ENCODE peak calls at places on chromosomes 3 and 15, in six cellular contexts. V is GM06990, L is stomach, E is glutamatergic neuron, B is heart right ventricle, Z is foreskin fibroblast. N is an unnamed sample.

GRCh38 chr3:52230889-52231499 is 5.5 kb upstream of the TLR9 start:
- DNase-seq in V (no peak), L (no peak), E (no peak), B (no peak), Z (no peak), N (no peak)

GRCh38 chr3:25532763-25533162 is 104.7 kb downstream of the RARB start:
- DNase-seq in V (no peak), L (peak; percentile 28), E (peak; percentile 22), B (no peak), Z (no peak), N (no peak)

GRCh38 chr3:68290333-68290732 is 635.9 kb upstream of the SUCLG2 start:
- DNase-seq in V (no peak), L (no peak), E (no peak), B (no peak), Z (no peak), N (no peak)

GRCh38 chr15:50059883-50060282 is 59.1 kb downstream of the ATP8B4 start:
- DNase-seq in V (no peak), L (no peak), E (no peak), B (no peak), Z (no peak), N (no peak)

GRCh38 chr3:12046406-12046805 is 42.2 kb downstream of the SYN2 start:
- DNase-seq in V (no peak), L (no peak), E (no peak), B (no peak), Z (peak; percentile 2), N (no peak)

GRCh38 chr15:38267416-38268022 is 14.9 kb downstream of the SPRED1 start:
- DNase-seq in V (no peak), L (no peak), E (no peak), B (no peak), Z (no peak), N (no peak)

GRCh38 chr15:59245583-59245982 is 38.9 kb downstream of the LDHAL6B start:
- DNase-seq in V (no peak), L (no peak), E (no peak), B (no peak), Z (no peak), N (no peak)

GRCh38 chr15:75891895-75892294 is 11.8 kb upstream of the FBXO22 start:
- DNase-seq in V (no peak), L (no peak), E (no peak), B (no peak), Z (peak; percentile 77), N (no peak)

GRCh38 chr15:39242345-39242744 is 338.5 kb upstream of the THBS1 start:
- DNase-seq in V (no peak), L (no peak), E (no peak), B (no peak), Z (peak; percentile 64), N (no peak)

GRCh38 chr3:100427694-100428093 is 26.4 kb downstream of the LNP1 start:
- DNase-seq in V (no peak), L (no peak), E (no peak), B (no peak), Z (no peak), N (no peak)

GRCh38 chr15:93929375-93930094 is 301.8 kb upstream of the MCTP2 start:
- DNase-seq in V (no peak), L (no peak), E (no peak), B (no peak), Z (no peak), N (no peak)

GRCh38 chr15:26015516-26015915 is 152.4 kb upstream of the ATP10A start:
- DNase-seq in V (no peak), L (no peak), E (no peak), B (no peak), Z (no peak), N (no peak)

GRCh38 chr3:155323063-155323666 is 29.7 kb upstream of the STRIT1 start:
- DNase-seq in V (no peak), L (no peak), E (no peak), B (no peak), Z (peak; percentile 73), N (no peak)

GRCh38 chr3:25960776-25961175 is 170.9 kb downstream of the OXSM start:
- DNase-seq in V (no peak), L (no peak), E (no peak), B (no peak), Z (no peak), N (no peak)

GRCh38 chr15:43791993-43792760 is at the start of gene SERF2:
- DNase-seq in V (peak; percentile 100), L (peak; percentile 100), E (peak; percentile 100), B (peak; percentile 100), Z (peak; percentile 100), N (peak; percentile 100)

GRCh38 chr15:72231847-72232461 is 964 bp upstream of the PKM start:
- DNase-seq in V (no peak), L (peak; percentile 45), E (no peak), B (no peak), Z (peak; percentile 76), N (peak; percentile 64)

GRCh38 chr15:96353378-96353930 is 23.0 kb downstream of the NR2F2 start:
- DNase-seq in V (no peak), L (no peak), E (no peak), B (no peak), Z (no peak), N (no peak)

GRCh38 chr15:96350321-96350720 is 19.8 kb downstream of the NR2F2 start:
- DNase-seq in V (no peak), L (no peak), E (no peak), B (no peak), Z (no peak), N (no peak)

GRCh38 chr15:96352594-96353377 is 22.3 kb downstream of the NR2F2 start:
- DNase-seq in V (no peak), L (no peak), E (no peak), B (no peak), Z (no peak), N (no peak)

GRCh38 chr15:96350884-96351639 is 20.6 kb downstream of the NR2F2 start:
- DNase-seq in V (no peak), L (no peak), E (no peak), B (no peak), Z (no peak), N (no peak)

GRCh38 chr15:96351801-96352593 is 21.5 kb downstream of the NR2F2 start:
- DNase-seq in V (no peak), L (peak; percentile 87), E (peak; percentile 60), B (peak; percentile 51), Z (no peak), N (no peak)
- TF ChIP-seq CTCF in V (peak; percentile 3), L (no peak), E (no peak), B (no peak), Z (no peak), N (no peak)

DNA sequence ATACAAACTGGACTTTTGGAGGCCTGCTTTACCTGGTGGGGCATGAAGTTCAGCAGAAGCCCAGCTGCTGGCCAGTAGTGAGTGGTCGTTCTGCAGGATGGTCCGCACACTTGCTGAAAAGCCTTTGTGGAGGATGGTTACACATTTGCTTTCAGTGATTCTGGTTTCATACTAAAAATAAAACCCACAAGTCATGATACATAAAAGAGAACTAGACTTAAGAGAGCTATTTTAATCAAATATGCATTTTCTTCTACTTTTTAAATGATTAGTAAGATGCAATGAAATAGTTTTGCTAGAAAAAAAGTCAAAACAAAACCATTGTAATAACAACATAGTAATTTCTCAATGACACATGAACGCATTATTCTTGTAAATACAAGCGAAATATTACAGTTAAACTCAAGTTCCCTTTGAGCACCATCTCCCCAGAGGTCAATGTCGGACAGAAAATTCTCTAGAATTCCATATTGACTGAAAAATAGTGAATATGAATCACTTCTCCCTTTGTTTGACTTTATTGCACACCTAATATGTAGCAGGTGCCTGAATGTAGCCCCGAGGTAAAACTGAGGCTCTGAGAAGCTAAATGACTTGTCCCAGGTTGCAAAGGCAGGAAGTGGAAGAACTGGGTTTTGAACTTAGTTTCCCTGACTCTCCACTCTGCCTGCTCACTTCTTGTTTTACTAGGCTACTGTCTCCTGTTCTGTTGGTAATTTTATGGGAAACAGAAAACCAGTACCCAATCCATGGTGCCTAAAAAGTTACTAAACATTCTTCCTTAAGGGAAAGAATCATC is 8.3 kb downstream of the IL5RA start:
- DNase-seq in V (no peak), L (no peak), E (no peak), B (no peak), Z (no peak), N (no peak)
- TF ChIP-seq CTCF in V (no peak), L (no peak), E (no peak), B (no peak), Z (no peak), N (no peak)

GRCh38 chr3:183114374-183114773 is 15.1 kb upstream of the MCCC1 start:
- DNase-seq in V (no peak), L (no peak), E (no peak), B (no peak), Z (no peak), N (no peak)

GRCh38 chr3:183120538-183121215 is 21.4 kb upstream of the MCCC1 start:
- DNase-seq in V (no peak), L (no peak), E (no peak), B (no peak), Z (no peak), N (no peak)

GRCh38 chr3:183117046-183117445 is 17.8 kb upstream of the MCCC1 start:
- DNase-seq in V (no peak), L (no peak), E (no peak), B (no peak), Z (no peak), N (no peak)

GRCh38 chr3:183116051-183116614 is 16.8 kb upstream of the MCCC1 start:
- DNase-seq in V (peak; percentile 88), L (peak; percentile 74), E (peak; percentile 95), B (no peak), Z (no peak), N (no peak)

DNA sequence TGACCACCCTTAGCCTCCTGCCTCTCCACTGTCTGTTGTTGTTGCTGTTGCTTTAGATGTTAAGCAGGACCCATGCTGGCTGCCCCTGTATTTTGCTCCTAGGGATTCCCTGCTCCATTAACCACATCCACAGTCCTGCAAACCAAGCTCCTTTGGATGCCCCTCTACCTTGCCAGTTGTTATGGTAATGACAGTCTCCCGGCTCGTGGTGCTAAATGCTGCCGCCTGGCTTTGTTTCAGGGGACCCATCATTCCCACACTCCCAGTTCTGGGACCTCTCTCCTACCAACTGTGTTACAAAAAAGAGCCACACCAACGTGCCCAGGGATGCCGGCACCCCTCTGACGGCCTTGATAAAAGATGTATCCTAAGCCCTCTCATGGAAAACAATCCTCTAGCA is 15.5 kb upstream of the MCCC1 start:
- DNase-seq in V (no peak), L (no peak), E (no peak), B (no peak), Z (no peak), N (no peak)
- TF ChIP-seq CTCF in V (no peak), L (no peak), E (no peak), B (no peak), Z (no peak), N (no peak)

DNA sequence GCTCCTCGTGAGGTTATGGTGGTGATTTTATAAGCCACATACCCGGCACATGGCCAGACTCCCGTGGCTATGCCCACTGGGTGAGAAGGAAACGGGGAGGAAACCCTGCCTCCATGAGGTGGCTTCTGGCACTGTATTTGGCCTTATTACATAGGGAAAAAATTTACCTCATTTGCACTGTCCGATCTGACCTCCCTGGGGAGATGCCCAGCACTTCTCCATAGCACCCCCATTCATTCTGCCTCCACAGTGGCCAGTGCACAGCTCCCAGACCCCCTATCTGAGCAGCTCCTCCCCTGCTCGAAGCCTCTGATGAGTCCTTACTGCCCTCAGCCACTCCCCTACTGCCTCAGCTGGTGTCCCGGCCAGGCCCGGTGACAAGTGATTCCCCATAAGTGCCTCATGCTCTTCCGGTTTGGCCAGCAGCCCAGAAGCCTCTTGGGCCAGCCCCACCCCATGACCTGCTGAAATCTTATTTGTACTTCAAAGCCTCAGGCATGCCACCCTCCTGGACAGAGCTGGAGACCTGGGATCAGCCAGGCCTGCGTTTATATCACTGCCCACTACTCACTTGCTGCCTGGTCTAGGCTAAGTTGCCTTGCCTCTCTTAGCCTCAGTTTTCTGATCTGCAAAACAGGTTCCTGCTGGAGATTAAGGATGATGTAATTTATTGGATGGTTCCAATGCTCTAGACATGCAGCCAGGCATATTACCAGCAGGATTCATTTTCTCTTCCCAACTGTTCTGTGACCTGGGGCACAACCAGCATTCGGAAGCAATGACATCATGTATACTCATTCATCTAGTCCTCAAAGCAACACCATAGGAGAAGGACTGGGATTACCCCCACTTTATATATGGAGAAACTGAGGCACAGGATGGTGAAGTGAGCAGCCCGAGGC is 30.6 kb upstream of the SLC6A6 start:
- DNase-seq in V (no peak), L (peak; percentile 89), E (no peak), B (peak; percentile 84), Z (peak; percentile 40), N (peak; percentile 94)
- TF ChIP-seq CTCF in V (no peak), L (no peak), E (no peak), B (peak; percentile 18), Z (no peak), N (peak; percentile 39)